ENCODE peak calls at places on chromosomes 16 and 17, in ten cellular contexts. L is NCI-H82; P is activated CD4-positive, alpha-beta T cell treated with anti-CD3 and anti-CD28 coated beads, Interleukin-2, amount 50 U/mL, for 24 hours; Y is T-helper 2 cell treated with Interferon-gamma antibody and Interleukin-4, amounts not matched to agents 5 μg/mL and 100 μg/mL, for 36 hours; F is transverse colon; K is ureter; T is stomach; S is Caki2; N is NCI-H1694 treated with DMSO at 0.1 percent for 48 hours; U is AG20443. W is an unnamed sample.

GRCh38 chr16:72404299-72404698 is 232.3 kb upstream of the PMFBP1 start:
- DNase-seq in S (no peak), Y (no peak), F (no peak), K (no peak), N (no peak), P (no peak), L (no peak), U (no peak), T (no peak), W (no peak)

GRCh38 chr17:38464251-38464722 is 36.0 kb downstream of the ARHGAP23 start:
- DNase-seq in U (peak; percentile 56), N (no peak), P (no peak), K (no peak), F (no peak), Y (no peak), L (no peak), T (peak; percentile 50), S (no peak), W (no peak)

GRCh38 chr17:10025976-10026785 is 121.1 kb upstream of the RCVRN start:
- DNase-seq in N (no peak), K (no peak), F (no peak), U (no peak), Y (no peak), T (no peak), P (no peak), S (no peak), L (no peak), W (no peak)

GRCh38 chr16:3759736-3760135 is 42.4 kb upstream of the TRAP1 start:
- DNase-seq in K (no peak), N (no peak), F (no peak), Y (no peak), S (no peak), T (no peak), U (no peak), L (no peak), P (no peak), W (no peak)

GRCh38 chr17:78748730-78749317 is 33.2 kb downstream of the CYTH1 start:
- DNase-seq in N (no peak), L (no peak), T (peak; percentile 62), S (no peak), P (no peak), Y (peak; percentile 78), F (peak; percentile 68), U (peak; percentile 69), K (peak; percentile 79), W (peak; percentile 53)

GRCh38 chr16:73163238-73163795 is 115.4 kb upstream of the ZFHX3 start:
- DNase-seq in K (no peak), S (no peak), L (peak; percentile 6), U (no peak), P (no peak), T (no peak), F (no peak), Y (no peak), N (no peak), W (no peak)

GRCh38 chr17:46837521-46837920 is 13.9 kb upstream of the WNT9B start:
- DNase-seq in U (no peak), F (no peak), T (no peak), N (no peak), K (no peak), L (no peak), S (no peak), P (no peak), Y (no peak), W (no peak)

GRCh38 chr17:54967621-54968258 is 714 bp downstream of the COX11 start:
- DNase-seq in U (peak; percentile 21), N (no peak), P (no peak), L (peak; percentile 82), K (no peak), Y (peak; percentile 10), T (no peak), S (peak; percentile 72), F (peak; percentile 40), W (no peak)

GRCh38 chr16:15874745-15875314 is 13.6 kb downstream of the CEP20 start:
- DNase-seq in N (peak; percentile 35), P (no peak), L (peak; percentile 65), Y (no peak), F (peak; percentile 53), K (peak; percentile 59), T (peak; percentile 59), U (peak; percentile 70), S (peak; percentile 70), W (no peak)

GRCh38 chr17:80872999-80873951 is 118.4 kb upstream of the CHMP6 start:
- DNase-seq in S (peak; percentile 50), T (no peak), N (no peak), L (no peak), Y (no peak), P (no peak), F (peak; percentile 6), U (peak; percentile 61), K (no peak), W (no peak)

GRCh38 chr17:63082952-63083351 is 116.9 kb downstream of the TANC2 start:
- DNase-seq in P (no peak), K (no peak), S (no peak), Y (no peak), F (no peak), T (no peak), L (no peak), N (no peak), U (peak; percentile 17), W (no peak)

GRCh38 chr16:10994571-10994970 is 50.2 kb downstream of the CLEC16A start:
- DNase-seq in N (no peak), U (no peak), S (no peak), F (no peak), T (no peak), P (no peak), L (no peak), Y (no peak), K (no peak), W (no peak)

GRCh38 chr16:66894948-66895696 is 14.8 kb downstream of the PDP2 start:
- DNase-seq in Y (peak; percentile 55), L (peak; percentile 91), T (peak; percentile 73), K (peak; percentile 80), P (peak; percentile 22), N (peak; percentile 65), S (peak; percentile 70), U (peak; percentile 81), F (peak; percentile 82), W (no peak)

GRCh38 chr16:58375386-58375785 is 16.9 kb upstream of the GINS3 start:
- DNase-seq in T (no peak), L (no peak), Y (no peak), U (no peak), S (no peak), F (no peak), N (no peak), P (no peak), K (no peak), W (no peak)

GRCh38 chr17:16945513-16946201 is 26.3 kb downstream of the TNFRSF13B start:
- DNase-seq in N (no peak), T (peak; percentile 20), U (peak; percentile 5), P (no peak), Y (no peak), F (no peak), S (no peak), K (peak; percentile 27), L (peak; percentile 65), W (no peak)

GRCh38 chr17:48546187-48546923 is 1.4 kb upstream of the HOXB2 start:
- DNase-seq in L (no peak), T (no peak), N (no peak), F (no peak), K (no peak), P (no peak), S (peak; percentile 35), U (no peak), Y (no peak), W (no peak)

GRCh38 chr17:38369124-38369886 is 17.7 kb downstream of the SOCS7 start:
- DNase-seq in Y (no peak), S (no peak), T (no peak), K (no peak), U (no peak), F (no peak), N (no peak), L (no peak), P (no peak), W (no peak)

GRCh38 chr16:75820672-75821071 is 94.4 kb upstream of the CPHXL start:
- DNase-seq in P (no peak), U (no peak), K (no peak), S (peak; percentile 21), Y (no peak), T (no peak), L (no peak), F (no peak), N (no peak), W (no peak)

GRCh38 chr17:47850692-47851573 is at the start of gene SP6:
- DNase-seq in U (peak; percentile 86), S (peak; percentile 73), L (peak; percentile 62), P (peak; percentile 27), Y (peak; percentile 65), K (peak; percentile 84), F (peak; percentile 91), T (peak; percentile 91), N (no peak), W (no peak)

GRCh38 chr17:81160306-81160705 is 5.0 kb upstream of the PVALEF start:
- DNase-seq in N (no peak), U (no peak), F (peak; percentile 41), K (no peak), S (no peak), Y (peak; percentile 9), L (no peak), T (no peak), P (no peak), W (no peak)

GRCh38 chr16:29745126-29745852 is 501 bp downstream of the C16orf54 start:
- DNase-seq in U (no peak), F (peak; percentile 31), S (no peak), L (no peak), T (no peak), P (peak; percentile 18), N (no peak), Y (peak; percentile 57), K (no peak), W (no peak)

GRCh38 chr17:80803451-80804428 is 187.9 kb upstream of the CHMP6 start:
- DNase-seq in L (no peak), S (no peak), U (no peak), N (no peak), T (no peak), P (no peak), K (no peak), F (no peak), Y (no peak), W (no peak)

GRCh38 chr17:11898526-11899235 is 98.6 kb downstream of the ZNF18 start:
- DNase-seq in P (no peak), N (no peak), U (no peak), Y (no peak), T (no peak), F (no peak), L (no peak), K (no peak), S (no peak), W (no peak)

GRCh38 chr17:27905524-27906237 is 12.5 kb upstream of the LYRM9 start:
- DNase-seq in L (peak; percentile 84), Y (no peak), S (no peak), T (no peak), F (no peak), N (no peak), K (no peak), P (no peak), U (no peak), W (no peak)

GRCh38 chr17:40615295-40615988 is 32.2 kb downstream of the SMARCE1 start:
- DNase-seq in Y (no peak), L (peak; percentile 58), N (no peak), T (peak; percentile 57), P (no peak), S (peak; percentile 48), F (peak; percentile 59), U (peak; percentile 59), K (peak; percentile 65), W (no peak)

GRCh38 chr16:9499921-9500593 is 408.6 kb downstream of the HAPSTR1 start:
- DNase-seq in P (no peak), U (no peak), F (no peak), K (no peak), S (no peak), T (no peak), N (peak; percentile 28), L (peak; percentile 43), Y (no peak), W (no peak)

GRCh38 chr17:45335721-45336120 is 18.9 kb upstream of the MAP3K14 start:
- DNase-seq in F (no peak), Y (no peak), L (no peak), U (no peak), P (no peak), N (no peak), S (no peak), T (no peak), K (no peak), W (no peak)

GRCh38 chr17:39754958-39755549 is 17.3 kb downstream of the GRB7 start:
- DNase-seq in F (peak; percentile 35), N (no peak), L (no peak), K (peak; percentile 56), T (no peak), Y (no peak), P (peak; percentile 14), S (no peak), U (no peak), W (no peak)